ENCODE peak calls at places on chromosomes 7 and 10, in ten cellular contexts. Y, X, I, W, T, L, Z, J, G and H are unnamed samples.

GRCh38 chr10:93547522-93547921 is 18.9 kb upstream of the FFAR4 start:
- DNase-seq in Y (no peak), X (no peak), I (no peak), W (no peak), T (no peak), L (no peak), Z (no peak), J (no peak), G (no peak), H (no peak)

GRCh38 chr7:51261950-51262795 is 54.4 kb downstream of the COBL start:
- DNase-seq in Y (no peak), X (no peak), I (no peak), W (no peak), T (no peak), L (no peak), Z (no peak), J (no peak), G (no peak), H (no peak)

GRCh38 chr7:26856481-26856880 is 7.9 kb downstream of the SKAP2 start:
- DNase-seq in Y (no peak), X (no peak), I (no peak), W (no peak), T (no peak), L (peak), Z (no peak), J (no peak), G (peak), H (no peak)

GRCh38 chr10:58436071-58436470 is 50.9 kb downstream of the TFAM start:
- DNase-seq in Y (no peak), X (peak), I (no peak), W (no peak), T (no peak), L (no peak), Z (no peak), J (no peak), G (no peak), H (no peak)

GRCh38 chr7:67604461-67605386 is 608.1 kb downstream of the TYW1 start:
- DNase-seq in Y (no peak), X (no peak), I (no peak), W (no peak), T (no peak), L (no peak), Z (no peak), J (no peak), G (no peak), H (no peak)

GRCh38 chr10:20552382-20552781 is 344.7 kb downstream of the NEBL start:
- DNase-seq in Y (no peak), X (no peak), I (no peak), W (peak), T (no peak), L (no peak), Z (no peak), J (no peak), G (peak), H (no peak)

GRCh38 chr10:5915451-5915850 is 25.4 kb downstream of the FBH1 start:
- DNase-seq in Y (no peak), X (no peak), I (no peak), W (no peak), T (no peak), L (no peak), Z (no peak), J (no peak), G (no peak), H (no peak)

GRCh38 chr7:194996-195829 is 2.8 kb downstream of the FAM20C start:
- DNase-seq in Y (no peak), X (no peak), I (peak), W (no peak), T (no peak), L (peak), Z (no peak), J (no peak), G (peak), H (no peak)

GRCh38 chr7:76338298-76339084 is 20.3 kb downstream of the YWHAG start:
- DNase-seq in Y (no peak), X (no peak), I (no peak), W (no peak), T (no peak), L (no peak), Z (no peak), J (no peak), G (no peak), H (no peak)

GRCh38 chr7:212754-213153 is 20.4 kb downstream of the FAM20C start:
- DNase-seq in Y (no peak), X (no peak), I (no peak), W (no peak), T (no peak), L (no peak), Z (no peak), J (no peak), G (no peak), H (no peak)

GRCh38 chr7:92956575-92956974 is 120.2 kb upstream of the CDK6 start:
- DNase-seq in Y (no peak), X (no peak), I (no peak), W (no peak), T (no peak), L (no peak), Z (no peak), J (no peak), G (no peak), H (no peak)

GRCh38 chr7:34840176-34840785 is 182.3 kb downstream of the NPSR1 start:
- DNase-seq in Y (no peak), X (no peak), I (no peak), W (no peak), T (no peak), L (no peak), Z (no peak), J (no peak), G (no peak), H (no peak)

GRCh38 chr7:2521952-2522591 is 2.5 kb downstream of the LFNG start:
- DNase-seq in Y (peak), X (peak), I (no peak), W (no peak), T (no peak), L (no peak), Z (peak), J (no peak), G (no peak), H (no peak)

GRCh38 chr10:95478935-95479334 is 82.2 kb downstream of the SORBS1 start:
- DNase-seq in Y (no peak), X (no peak), I (no peak), W (no peak), T (no peak), L (no peak), Z (no peak), J (no peak), G (no peak), H (no peak)

GRCh38 chr10:70874061-70874460 is 14.3 kb downstream of the PCBD1 start:
- DNase-seq in Y (no peak), X (no peak), I (no peak), W (no peak), T (no peak), L (no peak), Z (no peak), J (no peak), G (no peak), H (no peak)

GRCh38 chr10:93447019-93447418 is 35.1 kb downstream of the MYOF start:
- DNase-seq in Y (no peak), X (no peak), I (no peak), W (no peak), T (no peak), L (no peak), Z (no peak), J (no peak), G (no peak), H (no peak)

GRCh38 chr7:35905555-35905954 is 104.7 kb downstream of the SEPTIN7 start:
- DNase-seq in Y (no peak), X (no peak), I (no peak), W (no peak), T (no peak), L (peak), Z (no peak), J (no peak), G (peak), H (no peak)

GRCh38 chr10:126420571-126421275 is 32.4 kb upstream of the ADAM12 start:
- DNase-seq in Y (no peak), X (no peak), I (no peak), W (no peak), T (no peak), L (no peak), Z (no peak), J (no peak), G (no peak), H (no peak)

GRCh38 chr10:73218466-73219191 is 28.4 kb downstream of the DNAJC9 start:
- DNase-seq in Y (no peak), X (no peak), I (no peak), W (peak), T (peak), L (peak), Z (no peak), J (no peak), G (peak), H (no peak)

GRCh38 chr7:32905175-32905662 is 13.7 kb upstream of the KBTBD2 start:
- DNase-seq in Y (peak), X (peak), I (peak), W (peak), T (peak), L (peak), Z (peak), J (no peak), G (peak), H (peak)

GRCh38 chr10:114260366-114260765 is 21.3 kb downstream of the VWA2 start:
- DNase-seq in Y (no peak), X (no peak), I (no peak), W (no peak), T (no peak), L (no peak), Z (no peak), J (no peak), G (no peak), H (no peak)

GRCh38 chr7:66255533-66256100 is 50.5 kb downstream of the TPST1 start:
- DNase-seq in Y (no peak), X (no peak), I (peak), W (no peak), T (no peak), L (peak), Z (no peak), J (no peak), G (peak), H (no peak)

GRCh38 chr10:84114088-84114667 is 25.1 kb upstream of the GHITM start:
- DNase-seq in Y (no peak), X (no peak), I (no peak), W (no peak), T (no peak), L (no peak), Z (no peak), J (no peak), G (no peak), H (no peak)
- TF ChIP-seq CTCF in Y (peak), X (no peak), I (peak), W (peak), T (peak), L (peak), Z (no peak), J (peak), G (no peak), H (peak)

GRCh38 chr10:103921750-103922195 is 3.8 kb upstream of the STN1 start:
- DNase-seq in Y (no peak), X (no peak), I (no peak), W (peak), T (peak), L (peak), Z (peak), J (no peak), G (peak), H (peak)
- TF ChIP-seq CTCF in Y (no peak), X (no peak), I (no peak), W (no peak), T (peak), L (no peak), Z (no peak), J (no peak), G (peak), H (peak)

GRCh38 chr10:35224045-35224740 is 97.5 kb downstream of the CREM start:
- DNase-seq in Y (no peak), X (no peak), I (no peak), W (no peak), T (no peak), L (no peak), Z (no peak), J (no peak), G (no peak), H (no peak)

GRCh38 chr10:35231646-35232045 is 104.7 kb upstream of the CCNY start:
- DNase-seq in Y (no peak), X (no peak), I (no peak), W (no peak), T (no peak), L (no peak), Z (no peak), J (no peak), G (no peak), H (no peak)

GRCh38 chr10:35226507-35226906 is 99.9 kb downstream of the CREM start:
- DNase-seq in Y (no peak), X (no peak), I (no peak), W (no peak), T (no peak), L (no peak), Z (no peak), J (no peak), G (no peak), H (no peak)

GRCh38 chr10:35225204-35225603 is 98.6 kb downstream of the CREM start:
- DNase-seq in Y (no peak), X (no peak), I (no peak), W (no peak), T (no peak), L (no peak), Z (no peak), J (no peak), G (no peak), H (no peak)

DNA sequence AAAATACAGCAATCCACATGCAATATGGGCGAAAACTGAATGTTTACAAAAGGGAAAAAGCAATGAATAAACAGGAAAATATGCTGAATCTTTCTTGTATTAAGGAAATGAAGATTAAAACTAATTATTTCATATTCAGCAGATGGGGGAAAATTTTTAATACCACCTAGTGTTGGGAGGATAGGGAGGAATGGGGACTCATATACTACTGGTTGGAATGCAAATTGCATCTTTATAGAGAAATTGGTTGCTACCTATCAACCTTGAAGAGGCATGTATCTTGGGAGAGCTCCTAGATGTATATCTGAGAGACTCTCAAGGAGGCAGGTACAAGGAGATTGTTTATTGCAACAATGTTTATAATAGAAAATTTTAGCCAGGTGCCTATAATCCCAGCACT is 101.4 kb downstream of the CREM start:
- DNase-seq in Y (no peak), X (no peak), I (no peak), W (no peak), T (no peak), L (no peak), Z (no peak), J (no peak), G (no peak), H (no peak)
- TF ChIP-seq CTCF in Y (no peak), X (peak), I (peak), W (no peak), T (no peak), L (peak), Z (no peak), J (no peak), G (peak), H (no peak)

DNA sequence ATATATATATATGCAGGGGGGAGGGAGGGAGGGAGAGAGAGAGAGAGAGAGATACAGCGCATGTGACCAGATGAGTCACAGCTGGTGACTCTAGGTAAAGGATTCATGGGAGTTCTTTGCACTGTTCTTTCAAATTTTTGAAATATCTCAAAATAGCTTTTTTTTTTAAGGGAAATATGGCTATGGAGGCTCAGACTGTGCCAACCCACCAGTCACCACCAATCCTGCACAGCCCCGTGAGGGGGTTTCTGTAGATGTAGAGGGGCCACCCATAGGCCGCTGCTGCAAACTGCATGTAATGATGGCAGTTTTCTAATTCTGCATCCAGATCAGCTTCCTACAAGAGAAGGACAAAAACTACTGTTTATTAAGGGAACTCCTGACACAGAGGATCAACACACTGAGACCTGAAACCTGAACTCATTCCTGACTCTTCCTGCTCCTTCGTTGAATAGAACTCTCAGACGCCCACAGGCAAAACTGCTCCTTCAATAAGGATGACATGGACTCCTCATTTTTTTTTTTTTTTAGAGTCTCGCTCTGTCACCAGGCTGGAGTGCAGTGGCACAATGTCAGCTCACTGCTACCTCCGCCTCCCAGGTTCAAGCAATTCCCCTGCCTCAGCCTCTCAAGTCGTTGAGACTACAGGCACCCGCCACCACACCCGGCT is 17.3 kb downstream of the DAGLB start:
- DNase-seq in Y (no peak), X (no peak), I (no peak), W (no peak), T (peak), L (peak), Z (peak), J (no peak), G (peak), H (no peak)
- TF ChIP-seq CTCF in Y (no peak), X (no peak), I (peak), W (peak), T (peak), L (peak), Z (no peak), J (peak), G (peak), H (no peak)

GRCh38 chr10:75236178-75236825 is 545 bp upstream of the COMTD1 start:
- DNase-seq in Y (no peak), X (no peak), I (no peak), W (no peak), T (no peak), L (no peak), Z (no peak), J (no peak), G (no peak), H (no peak)
- TF ChIP-seq CTCF in Y (no peak), X (no peak), I (no peak), W (no peak), T (no peak), L (no peak), Z (peak), J (no peak), G (no peak), H (no peak)

GRCh38 chr7:29854257-29854938 is 48.1 kb downstream of the WIPF3 start:
- DNase-seq in Y (no peak), X (no peak), I (no peak), W (peak), T (peak), L (no peak), Z (no peak), J (no peak), G (peak), H (no peak)
- TF ChIP-seq CTCF in Y (no peak), X (no peak), I (no peak), W (peak), T (peak), L (no peak), Z (no peak), J (no peak), G (peak), H (no peak)